ENCODE peak calls at places on chromosome 3, in seven cellular contexts. L, K, J, D, A, U and F are unnamed samples.

GRCh38 chr3:10845240-10845761 is 29.3 kb downstream of the SLC6A11 start:
- DNase-seq in L (no peak), K (no peak), J (no peak), D (no peak), A (no peak), U (no peak), F (no peak)

GRCh38 chr3:139838269-139838957 is 96.6 kb upstream of the CLSTN2 start:
- DNase-seq in L (no peak), K (no peak), J (no peak), D (no peak), A (no peak), U (no peak), F (no peak)

GRCh38 chr3:72344256-72345046 is 503.8 kb downstream of the SHQ1 start:
- DNase-seq in L (no peak), K (no peak), J (no peak), D (no peak), A (no peak), U (no peak), F (no peak)

GRCh38 chr3:45446706-45447105 is 58.3 kb downstream of the LARS2 start:
- DNase-seq in L (no peak), K (no peak), J (no peak), D (no peak), A (no peak), U (no peak), F (no peak)

GRCh38 chr3:161413127-161413854 is 42.0 kb upstream of the SPTSSB start:
- DNase-seq in L (no peak), K (no peak), J (no peak), D (no peak), A (no peak), U (no peak), F (no peak)

GRCh38 chr3:183306798-183307671 is 54.0 kb downstream of the B3GNT5 start:
- DNase-seq in L (no peak), K (peak; percentile 47), J (no peak), D (no peak), A (peak; percentile 21), U (no peak), F (peak; percentile 10)

GRCh38 chr3:10445561-10445960 is 59.8 kb downstream of the ATP2B2 start:
- DNase-seq in L (no peak), K (no peak), J (no peak), D (no peak), A (no peak), U (no peak), F (no peak)

GRCh38 chr3:53342353-53342752 is 5.0 kb downstream of the DCP1A start:
- DNase-seq in L (no peak), K (no peak), J (no peak), D (no peak), A (no peak), U (no peak), F (no peak)

GRCh38 chr3:27535809-27536392 is 51.7 kb upstream of the SLC4A7 start:
- DNase-seq in L (no peak), K (no peak), J (no peak), D (no peak), A (no peak), U (no peak), F (no peak)

GRCh38 chr3:194779729-194780224 is 94.1 kb downstream of the FAM43A start:
- DNase-seq in L (no peak), K (no peak), J (peak; percentile 56), D (no peak), A (no peak), U (no peak), F (no peak)

GRCh38 chr3:129052675-129053074 is 7.9 kb upstream of the GP9 start:
- DNase-seq in L (peak; percentile 47), K (no peak), J (no peak), D (no peak), A (no peak), U (no peak), F (no peak)

GRCh38 chr3:127699098-127699945 is 26.6 kb downstream of the ABTB1 start:
- DNase-seq in L (no peak), K (no peak), J (no peak), D (no peak), A (no peak), U (no peak), F (no peak)

GRCh38 chr3:50170689-50171088 is 15.6 kb downstream of the SEMA3F start:
- DNase-seq in L (no peak), K (peak; percentile 45), J (peak; percentile 48), D (no peak), A (no peak), U (no peak), F (no peak)

GRCh38 chr3:35215525-35216500 is 423.5 kb upstream of the ARPP21 start:
- DNase-seq in L (no peak), K (no peak), J (no peak), D (no peak), A (no peak), U (no peak), F (no peak)

DNA sequence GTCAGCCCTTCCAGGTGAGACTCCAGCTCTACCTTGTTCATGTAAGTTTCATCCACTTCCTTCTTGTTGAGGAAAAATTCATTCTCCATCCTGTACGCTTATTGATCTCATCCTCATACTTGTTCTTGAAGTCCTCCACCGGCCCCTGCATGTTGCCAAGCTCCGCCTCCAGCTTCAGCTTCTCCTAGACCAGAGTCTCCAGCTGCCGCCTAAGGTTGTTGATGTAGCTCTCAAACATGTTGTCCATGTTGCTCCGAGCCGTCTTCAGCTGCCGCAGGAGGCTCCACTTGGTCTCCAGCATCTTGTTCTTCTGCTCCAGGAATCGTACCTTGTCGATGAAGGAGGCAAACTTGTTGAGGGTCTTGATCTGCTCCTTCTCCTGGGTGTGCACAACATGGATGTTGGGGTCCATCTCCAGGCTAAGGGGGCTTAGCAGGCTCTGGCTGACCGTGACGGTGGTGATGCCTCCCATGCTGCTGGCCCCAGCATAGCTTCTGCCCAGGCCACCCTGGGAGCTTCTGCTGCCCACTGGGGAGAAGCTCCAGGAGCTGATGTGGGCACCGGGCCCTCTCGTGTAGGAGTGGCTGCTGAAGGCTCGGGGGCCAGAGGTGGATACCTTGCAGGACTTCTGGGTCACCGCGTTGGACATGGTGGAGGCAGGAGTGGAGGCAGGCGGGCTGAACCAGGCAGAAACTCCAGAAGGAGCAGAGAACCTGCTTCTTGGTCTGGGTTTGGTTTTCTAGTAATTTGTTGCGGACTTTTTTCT is 422.6 kb upstream of the ARPP21 start:
- DNase-seq in L (no peak), K (no peak), J (no peak), D (no peak), A (no peak), U (no peak), F (no peak)
- TF ChIP-seq TAF1 in L (no peak), K (no peak), J (no peak), D (no peak), A (no peak), U (no peak), F (no peak)

DNA sequence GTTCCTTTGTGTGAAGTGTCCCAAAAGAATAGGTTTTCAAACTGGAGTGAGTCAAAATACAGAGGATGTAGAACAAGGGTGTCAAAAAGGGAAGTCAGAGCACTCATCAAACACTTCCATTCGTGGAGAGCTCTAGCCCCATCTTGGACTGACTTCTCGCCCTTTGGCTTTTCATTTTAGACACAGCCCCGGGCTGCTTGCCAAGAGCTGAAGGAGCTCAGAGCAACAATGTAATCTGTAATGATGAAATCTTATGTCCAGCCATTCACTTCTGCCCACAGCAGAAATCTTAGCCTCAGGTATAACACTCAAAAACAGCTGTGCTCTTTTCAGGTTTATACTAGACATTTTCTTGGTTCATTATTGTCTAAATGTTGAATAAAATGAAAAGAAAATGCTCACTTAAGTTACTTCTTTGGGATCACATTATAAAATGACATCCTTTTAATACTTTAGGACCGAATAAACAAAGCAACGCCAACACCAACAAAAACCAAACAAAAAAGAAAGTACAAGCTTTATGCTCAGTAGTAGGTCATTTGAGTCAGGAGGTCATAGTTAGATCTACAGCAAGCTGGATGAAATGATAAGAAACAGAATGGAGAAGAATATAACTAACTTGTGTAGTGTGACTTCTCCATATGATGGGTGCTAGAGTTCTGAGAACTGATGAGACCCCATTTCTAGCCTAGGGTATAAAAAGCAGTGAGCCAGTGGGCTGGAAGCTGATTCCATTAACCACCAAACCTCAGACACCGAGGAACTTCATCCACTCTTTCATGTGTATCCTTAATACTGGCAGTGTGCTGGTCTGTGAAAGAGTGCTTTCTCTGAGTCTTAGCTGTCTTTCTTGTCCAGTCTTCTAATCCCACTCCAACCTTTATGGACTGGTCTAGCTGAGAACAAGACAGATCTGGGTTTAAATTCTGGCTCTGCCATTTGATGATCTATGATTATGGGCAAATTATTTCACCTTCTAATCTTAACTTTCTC is 131.8 kb upstream of the SLC7A14 start:
- DNase-seq in L (no peak), K (peak; percentile 57), J (no peak), D (no peak), A (no peak), U (no peak), F (no peak)
- TF ChIP-seq TAF1 in L (no peak), K (no peak), J (no peak), D (no peak), A (no peak), U (no peak), F (no peak)

GRCh38 chr3:64267774-64268604 is 42.7 kb upstream of the PRICKLE2 start:
- DNase-seq in L (no peak), K (no peak), J (no peak), D (peak; percentile 77), A (no peak), U (no peak), F (no peak)

GRCh38 chr3:64266065-64266874 is 41.0 kb upstream of the PRICKLE2 start:
- DNase-seq in L (no peak), K (no peak), J (peak; percentile 3), D (no peak), A (no peak), U (no peak), F (no peak)

GRCh38 chr3:64266983-64267382 is 41.7 kb upstream of the PRICKLE2 start:
- DNase-seq in L (no peak), K (no peak), J (no peak), D (no peak), A (no peak), U (no peak), F (no peak)

GRCh38 chr3:64262574-64263114 is 37.4 kb upstream of the PRICKLE2 start:
- DNase-seq in L (no peak), K (no peak), J (no peak), D (no peak), A (no peak), U (no peak), F (no peak)

DNA sequence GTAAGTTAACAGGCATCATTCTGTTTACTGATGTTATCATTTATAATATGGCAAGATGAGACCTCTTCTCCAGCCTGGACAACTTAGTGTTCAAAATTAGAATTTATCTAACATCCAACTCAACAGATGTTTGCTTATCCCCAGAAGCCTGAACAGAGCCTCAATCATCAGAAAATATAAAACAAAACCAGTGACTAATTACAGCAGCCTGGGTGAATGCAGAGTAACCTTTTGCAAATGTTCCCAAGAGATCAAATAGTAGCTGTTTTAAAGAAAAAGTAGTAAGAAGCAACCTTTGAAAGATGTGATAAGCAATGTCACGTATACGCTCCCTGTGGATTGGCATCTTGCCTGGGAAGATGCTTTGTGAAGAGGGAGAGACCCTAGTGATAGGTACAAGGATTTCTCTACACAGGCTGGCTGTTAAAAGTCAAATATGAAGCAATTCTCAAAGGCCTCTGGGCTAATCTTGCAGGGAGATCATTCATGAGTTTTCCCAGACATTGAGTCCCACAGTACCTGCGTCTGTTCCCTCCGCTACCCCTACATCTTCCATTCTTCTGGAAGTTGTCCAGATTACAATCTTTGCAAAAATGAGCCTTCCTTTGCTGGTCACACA is 39.3 kb upstream of the PRICKLE2 start:
- DNase-seq in L (peak; percentile 23), K (no peak), J (no peak), D (no peak), A (no peak), U (no peak), F (no peak)
- TF ChIP-seq TAF1 in L (no peak), K (no peak), J (no peak), D (no peak), A (no peak), U (no peak), F (no peak)

DNA sequence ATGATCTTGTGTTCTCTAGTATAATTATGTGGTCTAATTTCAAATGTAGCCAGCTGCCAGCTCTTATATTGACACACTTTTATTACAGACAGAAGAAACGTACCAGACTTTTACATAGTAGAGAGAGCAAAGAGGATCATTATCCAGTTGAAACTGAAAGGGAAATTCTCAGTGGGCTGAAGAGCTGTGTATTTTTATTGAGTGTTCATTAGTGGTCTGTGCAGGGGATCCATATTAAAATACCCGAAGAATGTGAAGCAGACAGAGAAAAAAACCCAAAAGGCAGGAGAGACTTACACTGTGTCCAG is 41.3 kb downstream of the MYRIP start:
- DNase-seq in L (no peak), K (no peak), J (no peak), D (no peak), A (no peak), U (no peak), F (no peak)
- TF ChIP-seq TAF1 in L (no peak), K (no peak), J (no peak), D (no peak), A (no peak), U (no peak), F (no peak)